ENCODE peak calls at places on chromosomes 16 and 17, in seven cellular contexts. K is mesendoderm, P is H9, G is neuronal stem cell, D is mesenchymal stem cell, E is H1, W is trophoblast cell. X is an unnamed sample.

GRCh38 chr17:78351449-78352006 is 8.3 kb downstream of the SOCS3 start:
- DNase-seq in G (no peak), P (peak; percentile 95), D (peak; percentile 100), W (peak; percentile 87), E (peak; percentile 73), K (peak; percentile 98), X (peak; percentile 98)

GRCh38 chr17:10752696-10753095 is 22.9 kb upstream of the TMEM220 start:
- DNase-seq in P (no peak), W (no peak), D (no peak), E (no peak), K (no peak), G (no peak), X (no peak)

GRCh38 chr17:82691714-82692113 is 6.8 kb downstream of the RAB40B start:
- DNase-seq in K (no peak), E (no peak), G (no peak), P (no peak), W (no peak), D (no peak), X (no peak)

GRCh38 chr16:89346869-89347268 is 129.4 kb downstream of the ZNF778 start:
- DNase-seq in G (no peak), P (no peak), E (no peak), W (no peak), D (no peak), K (no peak), X (no peak)

GRCh38 chr17:72587773-72588511 is 467.1 kb downstream of the SOX9 start:
- DNase-seq in D (peak; percentile 36), P (no peak), E (no peak), K (no peak), G (no peak), W (peak; percentile 39), X (peak; percentile 64)

GRCh38 chr16:28491080-28491969 is 549 bp downstream of the CLN3 start:
- DNase-seq in G (peak; percentile 14), P (peak; percentile 59), E (no peak), D (peak; percentile 32), W (peak; percentile 79), K (peak; percentile 42), X (no peak)

GRCh38 chr16:64989050-64989449 is 132.8 kb downstream of the CDH11 start:
- DNase-seq in K (no peak), P (no peak), W (no peak), D (no peak), E (no peak), G (no peak), X (no peak)

GRCh38 chr17:74852237-74853047 is 7.2 kb downstream of the GRIN2C start:
- DNase-seq in P (peak; percentile 98), G (peak; percentile 80), W (no peak), D (no peak), E (peak; percentile 71), K (peak; percentile 95), X (no peak)

GRCh38 chr16:75203667-75204409 is 3.1 kb downstream of the CTRB2 start:
- DNase-seq in E (no peak), P (no peak), W (no peak), K (peak; percentile 72), D (no peak), G (no peak), X (no peak)

GRCh38 chr16:87722590-87723223 is 43.1 kb downstream of the KLHDC4 start:
- DNase-seq in K (no peak), P (no peak), W (no peak), E (no peak), G (no peak), D (no peak), X (no peak)

GRCh38 chr17:57597531-57598453 is 147.3 kb downstream of the CCDC182 start:
- DNase-seq in P (peak; percentile 83), W (peak; percentile 42), K (peak; percentile 87), E (peak; percentile 49), D (peak; percentile 82), G (peak; percentile 69), X (peak; percentile 82)

GRCh38 chr17:81097134-81097942 is 62.4 kb downstream of the BAIAP2 start:
- DNase-seq in G (peak; percentile 84), K (peak; percentile 77), P (peak; percentile 87), W (peak; percentile 52), E (peak; percentile 38), D (peak; percentile 90), X (peak; percentile 84)

GRCh38 chr17:81094224-81094743 is 59.3 kb downstream of the BAIAP2 start:
- DNase-seq in D (no peak), K (no peak), G (no peak), E (no peak), W (no peak), P (no peak), X (no peak)

GRCh38 chr17:81096741-81097133 is 61.8 kb downstream of the BAIAP2 start:
- DNase-seq in E (no peak), P (no peak), G (no peak), K (no peak), D (peak; percentile 56), W (no peak), X (no peak)

GRCh38 chr17:81094744-81095607 is 60.0 kb downstream of the BAIAP2 start:
- DNase-seq in P (peak; percentile 86), G (peak; percentile 95), E (peak; percentile 73), K (peak; percentile 97), W (peak; percentile 88), D (peak; percentile 100), X (peak; percentile 100)

GRCh38 chr17:81095608-81095888 is 60.6 kb downstream of the BAIAP2 start:
- DNase-seq in W (no peak), G (no peak), E (no peak), K (no peak), P (no peak), D (no peak), X (no peak)
- H3K4ac ChIP-seq in W (peak overlapping the region; percentile 17), G (peak overlapping the region; percentile 40), E (peak overlapping the region; percentile 78), K (no peak overlapping the region), P (no peak overlapping the region), D (peak overlapping the region; percentile 97), X (peak overlapping the region; percentile 58)

GRCh38 chr16:5979905-5980550 is 882.4 kb upstream of the EEF2KMT start:
- DNase-seq in K (peak; percentile 72), G (no peak), D (no peak), W (no peak), P (peak; percentile 45), E (no peak), X (no peak)
- H3K4ac ChIP-seq in K (no peak overlapping the region), G (no peak overlapping the region), D (no peak overlapping the region), W (no peak overlapping the region), P (no peak overlapping the region), E (no peak overlapping the region), X (no peak overlapping the region)

DNA sequence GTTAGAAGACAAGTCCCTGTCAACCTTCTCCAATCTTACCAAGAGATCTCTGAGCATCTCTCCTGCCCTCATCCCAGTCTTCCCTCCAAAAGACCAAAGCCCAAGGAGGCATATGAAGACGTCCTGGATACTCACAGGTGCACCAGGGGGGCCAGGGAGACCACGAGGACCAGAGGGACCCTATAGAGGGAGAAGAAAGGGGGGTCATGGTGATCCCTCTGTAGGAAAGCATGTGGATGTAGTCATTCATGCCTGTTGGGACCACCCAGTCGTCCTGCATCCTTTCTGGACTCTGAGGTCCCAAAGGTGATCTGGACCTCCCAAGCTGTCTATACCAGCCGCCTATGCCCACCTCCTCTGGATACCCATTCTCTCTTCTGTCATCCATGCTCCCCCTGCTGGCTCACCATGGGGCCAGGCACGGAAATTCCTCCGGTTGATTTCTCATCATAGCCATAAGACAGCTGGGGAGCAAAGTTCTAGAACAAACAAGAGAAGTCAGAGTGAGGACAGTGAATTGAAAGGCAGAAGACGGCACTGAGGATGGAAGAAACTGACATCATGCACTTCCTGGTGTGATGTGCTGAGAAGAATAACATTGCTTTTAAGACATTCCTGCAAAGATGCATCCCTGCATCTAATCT is 3.3 kb downstream of the COL1A1 start:
- DNase-seq in K (peak; percentile 62), E (no peak), G (no peak), P (no peak), D (peak; percentile 82), W (peak; percentile 35), X (peak; percentile 63)
- H3K4ac ChIP-seq in K (no peak overlapping the region), E (no peak overlapping the region), G (no peak overlapping the region), P (no peak overlapping the region), D (peak overlapping the region; percentile 20), W (no peak overlapping the region), X (peak overlapping the region; percentile 100)

GRCh38 chr16:81755915-81756644 is 23.0 kb upstream of the PLCG2 start:
- DNase-seq in W (no peak), E (no peak), P (no peak), G (no peak), D (no peak), K (no peak), X (no peak)

GRCh38 chr16:81754810-81755209 is 24.3 kb upstream of the PLCG2 start:
- DNase-seq in G (no peak), E (no peak), D (no peak), K (no peak), P (no peak), W (no peak), X (no peak)

GRCh38 chr16:81752876-81753227 is 26.2 kb upstream of the PLCG2 start:
- DNase-seq in D (no peak), E (no peak), G (no peak), P (no peak), K (no peak), W (no peak), X (no peak)

DNA sequence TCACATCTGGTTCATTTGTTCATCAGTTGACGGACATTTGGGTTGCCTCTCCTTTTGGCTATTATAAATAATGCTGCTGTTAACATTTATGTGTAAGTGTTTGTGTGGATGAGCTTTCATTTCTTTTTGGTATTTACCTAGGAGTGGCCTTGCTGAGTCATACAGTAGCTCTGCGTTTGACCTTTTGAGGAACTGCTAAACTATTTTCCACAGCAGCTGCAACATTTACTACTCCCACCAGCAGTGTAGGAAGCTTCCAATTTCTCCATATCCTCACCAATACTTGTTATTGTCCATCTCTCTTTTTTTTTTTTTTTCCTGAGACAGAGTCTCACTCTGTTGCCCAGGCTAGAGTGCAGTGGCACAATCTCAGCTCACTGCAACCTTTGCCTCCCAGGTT is 20.7 kb upstream of the PLCG2 start:
- DNase-seq in E (no peak), W (no peak), K (no peak), G (no peak), P (no peak), D (peak; percentile 18), X (peak; percentile 9)
- H3K4ac ChIP-seq in E (no peak overlapping the region), W (no peak overlapping the region), K (no peak overlapping the region), G (no peak overlapping the region), P (no peak overlapping the region), D (no peak overlapping the region), X (no peak overlapping the region)

GRCh38 chr17:76645481-76645880 is 1.9 kb upstream of the ST6GALNAC1 start:
- DNase-seq in K (no peak), W (no peak), E (no peak), P (no peak), G (no peak), D (no peak), X (no peak)
- H3K4ac ChIP-seq in K (no peak overlapping the region), W (no peak overlapping the region), E (no peak overlapping the region), P (no peak overlapping the region), G (no peak overlapping the region), D (no peak overlapping the region), X (no peak overlapping the region)

GRCh38 chr17:33267881-33268548 is 25.1 kb downstream of the ASIC2 start:
- DNase-seq in E (no peak), P (no peak), W (no peak), K (no peak), D (no peak), G (no peak), X (no peak)

GRCh38 chr17:33266116-33266515 is 27.0 kb downstream of the ASIC2 start:
- DNase-seq in W (no peak), G (no peak), K (no peak), E (no peak), P (no peak), D (no peak), X (peak; percentile 26)

GRCh38 chr17:33266611-33267010 is 26.5 kb downstream of the ASIC2 start:
- DNase-seq in D (no peak), W (no peak), E (no peak), P (no peak), G (no peak), K (no peak), X (no peak)

GRCh38 chr17:33269337-33270060 is 23.6 kb downstream of the ASIC2 start:
- DNase-seq in D (no peak), W (no peak), K (no peak), E (no peak), G (no peak), P (no peak), X (no peak)

GRCh38 chr17:33267279-33267790 is 25.8 kb downstream of the ASIC2 start:
- DNase-seq in W (peak; percentile 32), D (peak; percentile 64), G (no peak), E (no peak), P (no peak), K (no peak), X (peak; percentile 94)
- H3K4ac ChIP-seq in W (no peak overlapping the region), D (no peak overlapping the region), G (no peak overlapping the region), E (no peak overlapping the region), P (no peak overlapping the region), K (no peak overlapping the region), X (peak overlapping the region; percentile 69)

X was measured in IMR-90.